ENCODE peak calls at places on chromosome 11, in six cellular contexts. N is thyroid gland, Q is fibroblast of pulmonary artery, Z is left ventricle myocardium inferior, I is ovary, R is right lobe of liver. E is an unnamed sample.

GRCh38 chr11:134734894-134735293 is 322.9 kb upstream of the B3GAT1 start:
- DNase-seq in I (no peak), Q (no peak), R (no peak), N (no peak), Z (no peak), E (no peak)

GRCh38 chr11:122656631-122657101 is 1.1 kb downstream of the UBASH3B start:
- DNase-seq in Q (peak; percentile 27), Z (peak; percentile 36), N (peak; percentile 71), R (peak; percentile 54), I (no peak), E (peak; percentile 62)

GRCh38 chr11:60934790-60935605 is 10.7 kb downstream of the TMEM132A start:
- DNase-seq in Q (no peak), R (no peak), Z (no peak), I (no peak), N (no peak), E (no peak)

GRCh38 chr11:122723576-122723975 is 68.1 kb downstream of the UBASH3B start:
- DNase-seq in R (no peak), I (no peak), N (no peak), Q (no peak), Z (no peak), E (no peak)

GRCh38 chr11:76181371-76181770 is 24.9 kb downstream of the WNT11 start:
- DNase-seq in Q (no peak), Z (no peak), R (no peak), I (no peak), N (no peak), E (no peak)

GRCh38 chr11:27362749-27363575 is at the start of gene CCDC34:
- DNase-seq in Z (peak; percentile 90), I (peak; percentile 94), N (peak; percentile 91), Q (peak; percentile 93), R (peak; percentile 95), E (peak; percentile 90)

GRCh38 chr11:1389932-1390587 is at the start of gene BRSK2:
- DNase-seq in Z (no peak), N (peak; percentile 13), I (peak; percentile 36), R (no peak), Q (no peak), E (no peak)

GRCh38 chr11:130211144-130211543 is 51.6 kb downstream of the ST14 start:
- DNase-seq in N (no peak), Q (no peak), Z (no peak), R (peak; percentile 27), I (no peak), E (peak; percentile 1)

GRCh38 chr11:84721561-84721961 is 905.6 kb downstream of the DLG2 start:
- DNase-seq in R (no peak), N (no peak), I (no peak), Q (no peak), Z (no peak), E (no peak)

GRCh38 chr11:128709402-128709801 is 15.5 kb downstream of the FLI1 start:
- DNase-seq in Z (no peak), I (no peak), R (peak; percentile 40), Q (peak; percentile 100), N (no peak), E (no peak)

GRCh38 chr11:47143322-47143721 is 33.4 kb downstream of the ARFGAP2 start:
- DNase-seq in R (no peak), Q (peak; percentile 68), I (no peak), Z (peak; percentile 32), N (no peak), E (no peak)

GRCh38 chr11:45593992-45594391 is 71.4 kb downstream of the CHST1 start:
- DNase-seq in R (no peak), N (no peak), Q (no peak), Z (no peak), I (no peak), E (no peak)

GRCh38 chr11:61700720-61701119 is 20.5 kb downstream of the DAGLA start:
- DNase-seq in Q (no peak), R (no peak), I (no peak), N (no peak), Z (no peak), E (peak; percentile 60)

GRCh38 chr11:17298302-17298701 is 21.8 kb downstream of the NUCB2 start:
- DNase-seq in Z (no peak), I (no peak), N (no peak), R (no peak), Q (no peak), E (no peak)

GRCh38 chr11:96197801-96198465 is 145.1 kb downstream of the MAML2 start:
- DNase-seq in Z (no peak), N (no peak), Q (no peak), R (no peak), I (no peak), E (no peak)

GRCh38 chr11:8777907-8778767 is 95.5 kb downstream of the RPL27A start:
- DNase-seq in Q (peak; percentile 29), N (peak; percentile 55), Z (peak; percentile 69), R (peak; percentile 3), I (peak; percentile 75), E (peak; percentile 38)

GRCh38 chr11:37171451-37171850 is 573.4 kb upstream of the RAG2 start:
- DNase-seq in I (no peak), N (no peak), R (no peak), Q (peak; percentile 10), Z (no peak), E (no peak)

GRCh38 chr11:126282742-126283591 is at the start of gene TIRAP:
- DNase-seq in R (peak; percentile 86), Q (peak; percentile 44), N (peak; percentile 64), Z (peak; percentile 79), I (peak; percentile 81), E (peak; percentile 84)
- TF ChIP-seq CTCF in R (peak; percentile 55), Q (no peak), N (peak; percentile 23), Z (peak; percentile 52), I (peak; percentile 30), E (no peak)

GRCh38 chr11:103622296-103622695 is 414.1 kb upstream of the DDI1 start:
- DNase-seq in R (no peak), N (no peak), I (no peak), Q (no peak), Z (no peak), E (no peak)

GRCh38 chr11:103624708-103625623 is 411.5 kb upstream of the DDI1 start:
- DNase-seq in I (no peak), Q (peak; percentile 98), R (no peak), Z (no peak), N (no peak), E (no peak)

GRCh38 chr11:103623933-103624332 is 412.5 kb upstream of the DDI1 start:
- DNase-seq in I (no peak), N (no peak), Q (no peak), Z (no peak), R (no peak), E (no peak)

GRCh38 chr11:103628121-103628520 is 408.3 kb upstream of the DDI1 start:
- DNase-seq in N (no peak), Q (no peak), R (no peak), I (no peak), Z (no peak), E (no peak)

DNA sequence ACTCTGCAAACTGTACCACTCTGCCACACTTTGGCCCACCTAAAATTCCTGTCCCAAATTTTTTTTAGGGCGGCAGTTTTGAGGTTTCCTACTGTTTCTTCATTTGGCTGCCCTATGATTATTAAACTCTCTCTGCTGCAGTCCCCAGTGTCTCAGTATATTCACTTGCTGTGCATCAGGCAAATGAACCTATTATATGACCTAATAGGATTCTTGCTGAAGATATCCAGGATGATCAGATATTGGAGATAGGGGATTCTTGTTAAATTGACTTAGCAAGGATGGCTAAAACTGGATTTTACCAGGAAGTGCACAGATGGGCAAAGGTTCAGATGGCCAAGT is 410.8 kb upstream of the DDI1 start:
- DNase-seq in Q (no peak), I (no peak), N (no peak), R (no peak), Z (no peak), E (no peak)
- H3K4me3 ChIP-seq in Q (no peak overlapping the region), I (no peak overlapping the region), N (no peak overlapping the region), R (no peak overlapping the region), Z (no peak overlapping the region), E (no peak overlapping the region)

DNA sequence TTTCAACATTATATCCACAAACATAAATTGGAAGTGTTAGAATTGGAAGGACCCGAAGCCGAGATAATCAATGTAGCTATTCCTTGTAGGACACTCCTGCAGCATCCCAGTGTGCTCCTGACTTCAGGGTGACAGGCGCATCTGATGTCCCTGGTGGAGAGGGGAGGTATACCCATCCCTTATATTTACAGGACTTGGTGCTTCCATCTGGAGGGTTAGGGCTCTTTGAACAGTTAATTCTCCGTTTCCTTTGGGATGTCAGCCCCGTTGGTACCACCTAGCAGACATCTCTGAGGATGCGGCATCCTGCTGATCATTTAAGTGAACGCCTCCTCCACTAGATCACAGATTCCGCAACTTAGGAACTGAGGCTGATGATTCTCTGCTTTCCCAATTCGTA is 451.3 kb downstream of the OPCML start:
- DNase-seq in I (no peak), Z (no peak), Q (no peak), R (no peak), N (no peak), E (no peak)
- TF ChIP-seq CTCF in I (no peak), Z (no peak), Q (no peak), R (no peak), N (no peak), E (no peak)

DNA sequence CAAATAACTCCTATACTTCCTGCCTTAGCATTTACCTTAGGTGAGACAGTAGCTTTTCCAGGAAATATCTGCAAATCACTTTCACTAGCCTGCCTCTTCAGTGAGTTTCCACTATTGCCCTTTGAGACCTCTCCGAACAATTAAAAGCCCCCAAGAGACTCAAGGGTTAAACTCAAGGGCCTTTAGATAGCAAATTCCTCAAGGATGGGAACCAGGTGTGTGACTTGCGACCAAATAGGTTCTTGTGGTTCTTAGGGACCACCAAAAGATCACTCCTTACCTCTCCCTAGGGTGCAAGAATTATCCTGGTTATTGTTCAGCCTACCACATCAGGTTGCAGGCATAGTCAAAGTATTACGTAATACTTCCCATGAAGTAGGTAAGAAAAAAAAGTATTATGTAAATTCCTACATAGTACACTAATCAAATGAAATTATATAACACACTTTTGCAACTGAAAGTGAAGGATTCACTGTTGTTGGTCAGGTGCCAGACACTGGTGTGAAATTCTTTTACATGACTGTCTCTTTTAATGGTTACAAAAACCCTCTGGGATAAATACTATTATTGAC is 1.4 kb upstream of the RDX start:
- DNase-seq in Q (peak; percentile 31), R (no peak), I (no peak), Z (no peak), N (no peak), E (no peak)
- H3K4me3 ChIP-seq in Q (no peak overlapping the region), R (no peak overlapping the region), I (no peak overlapping the region), Z (no peak overlapping the region), N (no peak overlapping the region), E (no peak overlapping the region)

DNA sequence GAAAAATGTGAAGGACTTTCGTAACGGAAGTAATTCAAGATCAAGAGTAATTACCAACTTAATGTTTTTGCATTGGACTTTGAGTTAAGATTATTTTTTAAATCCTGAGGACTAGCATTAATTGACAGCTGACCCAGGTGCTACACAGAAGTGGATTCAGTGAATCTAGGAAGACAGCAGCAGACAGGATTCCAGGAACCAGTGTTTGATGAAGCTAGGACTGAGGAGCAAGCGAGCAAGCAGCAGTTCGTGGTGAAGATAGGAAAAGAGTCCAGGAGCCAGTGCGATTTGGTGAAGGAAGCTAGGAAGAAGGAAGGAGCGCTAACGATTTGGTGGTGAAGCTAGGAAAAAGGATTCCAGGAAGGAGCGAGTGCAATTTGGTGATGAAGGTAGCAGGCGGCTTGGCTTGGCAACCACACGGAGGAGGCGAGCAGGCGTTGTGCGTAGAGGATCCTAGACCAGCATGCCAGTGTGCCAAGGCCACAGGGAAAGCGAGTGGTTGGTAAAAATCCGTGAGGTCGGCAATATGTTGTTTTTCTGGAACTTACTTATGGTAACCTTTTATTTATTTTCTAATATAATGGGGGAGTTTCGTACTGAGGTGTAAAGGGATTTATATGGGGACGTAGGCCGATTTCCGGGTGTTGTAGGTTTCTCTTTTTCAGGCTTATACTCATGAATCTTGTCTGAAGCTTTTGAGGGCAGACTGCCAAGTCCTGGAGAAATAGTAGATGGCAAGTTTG is 1.6 kb downstream of the MALAT1 start:
- DNase-seq in I (peak; percentile 40), N (no peak), Z (no peak), R (no peak), Q (peak; percentile 74), E (peak; percentile 62)
- TF ChIP-seq CTCF in I (no peak), N (no peak), Z (no peak), R (no peak), Q (no peak), E (no peak)

E was measured in mucosa of descending colon.